ENCODE peak calls at places on chromosome 17, in four cellular contexts. U, A, P and F are unnamed samples.

GRCh38 chr17:77429985-77430752 is 289.4 kb downstream of the SEC14L1 start:
- DNase-seq in U (peak; percentile 99), A (peak; percentile 82), P (peak; percentile 91), F (peak; percentile 82)

GRCh38 chr17:81608605-81609004 is 28.3 kb downstream of the NPLOC4 start:
- DNase-seq in U (no peak), A (no peak), P (no peak), F (no peak)

GRCh38 chr17:4033751-4034251 is 69.6 kb upstream of the ATP2A3 start:
- DNase-seq in U (no peak), A (no peak), P (no peak), F (no peak)

GRCh38 chr17:76246080-76247066 is 6.1 kb upstream of the RNF157 start:
- DNase-seq in U (peak; percentile 35), A (peak; percentile 60), P (no peak), F (no peak)

GRCh38 chr17:19384723-19385391 is 2.1 kb downstream of the MFAP4 start:
- DNase-seq in U (peak; percentile 93), A (no peak), P (no peak), F (peak; percentile 35)

GRCh38 chr17:17204635-17205231 is 1.4 kb downstream of the PLD6 start:
- DNase-seq in U (no peak), A (no peak), P (no peak), F (no peak)

GRCh38 chr17:50518265-50519023 is 10.2 kb downstream of the MYCBPAP start:
- DNase-seq in U (no peak), A (no peak), P (no peak), F (no peak)

GRCh38 chr17:76501018-76501826 is at the start of gene RHBDF2:
- DNase-seq in U (peak; percentile 76), A (peak; percentile 100), P (peak; percentile 86), F (peak; percentile 98)

GRCh38 chr17:43994272-43995149 is 9.9 kb upstream of the NAGS start:
- DNase-seq in U (peak; percentile 47), A (peak; percentile 77), P (peak; percentile 78), F (peak; percentile 91)

GRCh38 chr17:40058151-40058784 is 4.1 kb upstream of the MED24 start:
- DNase-seq in U (peak; percentile 33), A (no peak), P (no peak), F (no peak)

GRCh38 chr17:6670999-6671398 is 19.4 kb downstream of the C17orf100 start:
- DNase-seq in U (no peak), A (no peak), P (no peak), F (no peak)

GRCh38 chr17:55666810-55667209 is 55.9 kb downstream of the TMEM100 start:
- DNase-seq in U (no peak), A (no peak), P (no peak), F (no peak)

GRCh38 chr17:31433091-31433790 is 41.8 kb downstream of the RAB11FIP4 start:
- DNase-seq in U (no peak), A (peak; percentile 46), P (peak; percentile 23), F (no peak)

GRCh38 chr17:44197980-44198720 is 1.5 kb downstream of the ATXN7L3 start:
- DNase-seq in U (peak; percentile 72), A (peak; percentile 63), P (no peak), F (peak; percentile 89)

GRCh38 chr17:67992541-67993152 is 3.6 kb downstream of the C17orf58 start:
- DNase-seq in U (no peak), A (no peak), P (no peak), F (peak; percentile 28)

GRCh38 chr17:19867654-19868395 is at the start of gene ULK2:
- DNase-seq in U (peak; percentile 34), A (no peak), P (peak; percentile 73), F (no peak)

GRCh38 chr17:1108810-1109605 is 70.8 kb downstream of the ABR start:
- DNase-seq in U (peak; percentile 47), A (peak; percentile 81), P (peak; percentile 67), F (no peak)

GRCh38 chr17:32664936-32665583 is 178.3 kb downstream of the CDK5R1 start:
- DNase-seq in U (no peak), A (no peak), P (no peak), F (no peak)

GRCh38 chr17:69581061-69581955 is 166.8 kb downstream of the MAP2K6 start:
- DNase-seq in U (no peak), A (peak; percentile 40), P (peak; percentile 10), F (no peak)

GRCh38 chr17:66889480-66890230 is 54.7 kb downstream of the CACNG5 start:
- DNase-seq in U (no peak), A (no peak), P (no peak), F (no peak)

GRCh38 chr17:38428643-38429371 is 543 bp downstream of the ARHGAP23 start:
- DNase-seq in U (peak; percentile 58), A (no peak), P (peak; percentile 66), F (no peak)

GRCh38 chr17:6853764-6854442 is 22.4 kb upstream of the TEKT1 start:
- DNase-seq in U (no peak), A (peak; percentile 37), P (peak; percentile 16), F (no peak)

GRCh38 chr17:40779181-40779909 is 3.0 kb downstream of the KRT27 start:
- DNase-seq in U (no peak), A (peak; percentile 42), P (no peak), F (peak; percentile 35)

GRCh38 chr17:57051886-57052342 is 33.1 kb upstream of the AKAP1 start:
- DNase-seq in U (no peak), A (no peak), P (no peak), F (no peak)

GRCh38 chr17:74959826-74960738 is 12.5 kb downstream of the HID1 start:
- DNase-seq in U (peak; percentile 18), A (no peak), P (no peak), F (peak; percentile 68)

GRCh38 chr17:58991718-58992331 is 114.9 kb downstream of the TRIM37 start:
- DNase-seq in U (peak; percentile 65), A (no peak), P (no peak), F (no peak)

GRCh38 chr17:67865438-67865837 is 40.1 kb downstream of the BPTF start:
- DNase-seq in U (no peak), A (no peak), P (no peak), F (no peak)

GRCh38 chr17:29835438-29836351 is 94.3 kb downstream of the SSH2 start:
- DNase-seq in U (peak; percentile 52), A (no peak), P (no peak), F (no peak)

GRCh38 chr17:28141783-28142182 is 99.3 kb downstream of the NLK start:
- DNase-seq in U (no peak), A (no peak), P (no peak), F (no peak)